ENCODE peak calls at places on chromosomes 5 and 9, in six cellular contexts. G is HepG2, S is endothelial cell of umbilical vein, I is GM12878, L is K562, X is A549. P is an unnamed sample.
A peak's percentile ranks its signal among the peaks of the same experiment; 100 is the strongest.

GRCh38 chr9:134299883-134300282 is 26.4 kb upstream of the RXRA start:
- DNase-seq in G (no peak), S (no peak), I (no peak), L (no peak), X (no peak), P (no peak)

GRCh38 chr9:92716557-92716956 is 46.6 kb upstream of the IPPK start:
- DNase-seq in G (peak; percentile 47), S (peak; percentile 50), I (no peak), L (peak; percentile 82), X (peak; percentile 42), P (peak; percentile 55)

GRCh38 chr9:137294091-137294683 is 7.9 kb downstream of the NRARP start:
- DNase-seq in G (peak; percentile 80), S (peak; percentile 68), I (no peak), L (peak; percentile 67), X (peak; percentile 83), P (peak; percentile 69)

GRCh38 chr9:69496803-69497450 is 171.9 kb downstream of the ENTREP1 start:
- DNase-seq in G (no peak), S (no peak), I (no peak), L (no peak), X (no peak), P (no peak)

GRCh38 chr9:95689669-95690068 is 172.9 kb upstream of the PTCH1 start:
- DNase-seq in G (no peak), S (no peak), I (no peak), L (no peak), X (no peak), P (no peak)

GRCh38 chr5:108753877-108754276 is 6.2 kb downstream of the FER start:
- DNase-seq in G (no peak), S (no peak), I (no peak), L (no peak), X (no peak), P (no peak)

GRCh38 chr5:143153332-143154119 is 250.0 kb downstream of the NR3C1 start:
- DNase-seq in G (no peak), S (peak; percentile 10), I (no peak), L (no peak), X (no peak), P (no peak)

GRCh38 chr5:107104774-107105050 is 566.0 kb downstream of the EFNA5 start:
- DNase-seq in G (no peak), S (no peak), I (peak; percentile 28), L (no peak), X (peak; percentile 44), P (no peak)

GRCh38 chr5:125290935-125291334 is 544.5 kb upstream of the ZNF608 start:
- DNase-seq in G (no peak), S (no peak), I (no peak), L (no peak), X (no peak), P (no peak)

GRCh38 chr5:72364961-72365360 is 44.8 kb downstream of the PTCD2 start:
- DNase-seq in G (no peak), S (no peak), I (no peak), L (no peak), X (no peak), P (no peak)

GRCh38 chr9:117160254-117160653 is 254.6 kb downstream of the ASTN2 start:
- DNase-seq in G (no peak), S (no peak), I (no peak), L (no peak), X (peak; percentile 11), P (peak; percentile 11)

GRCh38 chr5:84344788-84345187 is 39.9 kb downstream of the EDIL3 start:
- DNase-seq in G (no peak), S (no peak), I (no peak), L (no peak), X (no peak), P (no peak)

GRCh38 chr9:76893395-76893932 is 12.4 kb downstream of the PRUNE2 start:
- DNase-seq in G (no peak), S (no peak), I (no peak), L (no peak), X (no peak), P (no peak)

GRCh38 chr5:50593681-50594080 is 72.8 kb upstream of the PARP8 start:
- DNase-seq in G (no peak), S (no peak), I (no peak), L (no peak), X (no peak), P (peak; percentile 27)

GRCh38 chr5:156473271-156473935 is 146.4 kb downstream of the SGCD start:
- DNase-seq in G (no peak), S (no peak), I (no peak), L (no peak), X (peak; percentile 58), P (peak; percentile 32)

GRCh38 chr9:35690447-35691324 is 961 bp upstream of the TPM2 start:
- DNase-seq in G (no peak), S (peak; percentile 72), I (no peak), L (peak; percentile 79), X (peak; percentile 68), P (peak; percentile 64)

GRCh38 chr5:32055891-32056866 is 117.9 kb downstream of the GOLPH3 start:
- DNase-seq in G (no peak), S (no peak), I (no peak), L (no peak), X (no peak), P (no peak)

GRCh38 chr9:33161589-33162132 is 5.5 kb downstream of the B4GALT1 start:
- DNase-seq in G (no peak), S (no peak), I (no peak), L (no peak), X (peak; percentile 41), P (no peak)

GRCh38 chr5:190366-191035 is 794 bp upstream of the LRRC14B start:
- DNase-seq in G (no peak), S (no peak), I (no peak), L (no peak), X (no peak), P (no peak)

GRCh38 chr5:150672237-150672883 is 11.3 kb downstream of the MYOZ3 start:
- DNase-seq in G (no peak), S (peak; percentile 47), I (no peak), L (no peak), X (no peak), P (peak; percentile 75)

GRCh38 chr9:105064248-105065118 is 136.5 kb upstream of the ABCA1 start:
- DNase-seq in G (peak; percentile 96), S (peak; percentile 67), I (no peak), L (no peak), X (peak; percentile 96), P (peak; percentile 59)

GRCh38 chr5:80127037-80127642 is 92.0 kb downstream of the THBS4 start:
- DNase-seq in G (no peak), S (no peak), I (no peak), L (no peak), X (no peak), P (peak; percentile 77)

GRCh38 chr5:100872409-100873190 is 30.5 kb downstream of the ST8SIA4 start:
- DNase-seq in G (no peak), S (no peak), I (no peak), L (no peak), X (no peak), P (no peak)

GRCh38 chr5:148858106-148858505 is 31.7 kb downstream of the ADRB2 start:
- DNase-seq in G (no peak), S (no peak), I (no peak), L (no peak), X (no peak), P (no peak)

GRCh38 chr5:179863449-179864085 is 5.0 kb upstream of the MRNIP start:
- DNase-seq in G (no peak), S (no peak), I (no peak), L (no peak), X (no peak), P (no peak)

GRCh38 chr5:127550652-127551409 is 33.4 kb downstream of the PRRC1 start:
- DNase-seq in G (no peak), S (no peak), I (no peak), L (no peak), X (no peak), P (no peak)
- H3K4me3 ChIP-seq in G (no peak overlapping the region), S (no peak overlapping the region), I (no peak overlapping the region), L (no peak overlapping the region), X (no peak overlapping the region), P (no peak overlapping the region)

GRCh38 chr5:145937432-145938250 is 1.3 kb downstream of the SH3RF2 start:
- DNase-seq in G (peak; percentile 40), S (no peak), I (no peak), L (no peak), X (peak; percentile 51), P (peak; percentile 27)
- TF ChIP-seq MYC in G (no peak), S (no peak), I (no peak), L (no peak), X (no peak), P (no peak)

DNA sequence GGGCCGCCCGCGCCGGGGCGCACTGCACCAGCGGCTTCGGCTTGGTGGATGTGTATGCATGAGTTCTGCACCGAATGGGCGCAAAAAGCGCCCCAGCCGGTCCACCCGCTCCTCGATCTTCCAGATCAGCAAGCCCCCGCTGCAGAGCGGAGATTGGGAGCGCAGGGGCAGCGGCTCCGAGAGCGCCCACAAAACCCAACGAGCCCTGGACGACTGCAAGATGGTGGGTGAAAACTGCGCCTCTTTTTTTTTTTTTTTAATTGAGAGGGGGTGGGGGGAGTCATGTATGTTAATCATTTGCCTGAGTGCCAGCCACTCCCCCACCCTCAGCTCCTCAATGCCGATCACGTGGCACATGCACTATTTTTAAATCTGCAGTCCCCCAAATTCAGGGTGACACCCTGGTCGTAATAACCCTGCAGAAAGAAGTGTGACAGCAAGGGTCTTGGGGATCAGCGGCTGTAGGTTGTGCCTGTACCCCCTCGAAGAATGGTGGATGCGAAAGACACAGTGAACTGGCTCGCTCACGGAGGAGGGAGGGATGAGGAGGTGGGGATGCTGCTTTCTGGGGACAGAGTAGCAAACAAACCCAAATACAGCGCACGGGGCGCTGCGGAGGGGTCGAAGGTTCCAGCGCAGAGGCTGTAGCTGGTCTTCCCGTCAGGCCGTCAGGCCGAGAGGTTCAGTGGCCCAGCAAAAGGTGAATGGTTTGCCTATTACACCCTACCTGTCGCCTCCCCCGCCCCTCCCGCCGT is 929 bp downstream of the RGS7BP start:
- DNase-seq in G (no peak), S (no peak), I (no peak), L (no peak), X (no peak), P (no peak)
- TF ChIP-seq CTCF in G (peak; percentile 29), S (no peak), I (no peak), L (no peak), X (no peak), P (no peak)

GRCh38 chr9:113875420-113875916 is 641 bp upstream of the ZNF618 start:
- DNase-seq in G (no peak), S (no peak), I (no peak), L (no peak), X (no peak), P (no peak)
- H3K4me3 ChIP-seq in G (no peak overlapping the region), S (peak overlapping the region; percentile 53), I (no peak overlapping the region), L (peak overlapping the region; percentile 28), X (peak overlapping the region; percentile 100), P (peak overlapping the region; percentile 25)

P was measured in NB4.